ENCODE peak calls at places on chromosomes 3 and 15, in ten cellular contexts. B is nephron progenitor cell; M is stomach; C is WERI-Rb-1; F is HFF-Myc; O is CD8-positive, alpha-beta T cell; S is progenitor cell of endocrine pancreas; Z is CD4-positive, alpha-beta T cell; T is AG10803; X is GM13976. I is an unnamed sample.

GRCh38 chr3:59809016-59809415 is 759.2 kb upstream of the CFAP20DC start:
- DNase-seq in O (no peak), X (no peak), C (peak; percentile 39), B (no peak), M (no peak), F (peak; percentile 51), Z (no peak), S (no peak), T (peak; percentile 67), I (no peak)

GRCh38 chr3:143975549-143976152 is 4.0 kb downstream of the DIPK2A start:
- DNase-seq in O (no peak), S (no peak), T (peak; percentile 65), M (no peak), F (no peak), X (no peak), Z (no peak), B (no peak), C (no peak), I (peak; percentile 16)

GRCh38 chr3:150740733-150741496 is 22.1 kb downstream of the SIAH2 start:
- DNase-seq in O (no peak), X (no peak), T (no peak), B (no peak), M (no peak), Z (no peak), S (no peak), C (no peak), F (no peak), I (no peak)

GRCh38 chr15:84081391-84082168 is 154.0 kb upstream of the GOLGA6L4 start:
- DNase-seq in X (no peak), S (no peak), T (no peak), O (no peak), F (no peak), B (no peak), M (no peak), Z (no peak), C (no peak), I (no peak)

GRCh38 chr3:42376397-42376798 is 34.0 kb downstream of the LYZL4 start:
- DNase-seq in Z (no peak), C (no peak), B (no peak), T (peak; percentile 50), M (no peak), F (peak; percentile 81), S (no peak), O (peak; percentile 19), X (no peak), I (no peak)

GRCh38 chr15:72800819-72801481 is 17.4 kb upstream of the ADPGK start:
- DNase-seq in Z (no peak), M (no peak), X (no peak), O (no peak), T (peak; percentile 40), C (no peak), F (no peak), S (no peak), B (no peak), I (no peak)

GRCh38 chr15:47674576-47675232 is 42.6 kb upstream of the SEMA6D start:
- DNase-seq in Z (no peak), O (no peak), X (no peak), T (no peak), B (no peak), M (no peak), S (no peak), F (no peak), C (peak; percentile 44), I (no peak)

GRCh38 chr3:23659274-23659673 is 146.5 kb upstream of the UBE2E1 start:
- DNase-seq in T (no peak), B (no peak), Z (no peak), O (no peak), M (no peak), X (peak; percentile 39), F (no peak), C (no peak), S (no peak), I (no peak)

GRCh38 chr15:56442354-56442753 is 22.6 kb downstream of the MNS1 start:
- DNase-seq in B (no peak), M (no peak), C (no peak), Z (no peak), S (no peak), O (no peak), X (no peak), T (no peak), F (no peak), I (no peak)

GRCh38 chr3:172346161-172346560 is 102.1 kb downstream of the GHSR start:
- DNase-seq in M (no peak), B (no peak), C (no peak), O (no peak), X (no peak), Z (no peak), S (no peak), T (no peak), F (no peak), I (no peak)

GRCh38 chr15:101348643-101349496 is 53.8 kb upstream of the SNRPA1 start:
- DNase-seq in S (no peak), O (no peak), X (no peak), F (no peak), T (no peak), C (no peak), B (no peak), Z (no peak), M (peak; percentile 88), I (no peak)

GRCh38 chr3:9778518-9779129 is 8.9 kb upstream of the CAMK1 start:
- DNase-seq in X (no peak), T (peak; percentile 55), C (no peak), Z (no peak), M (no peak), O (no peak), B (no peak), S (no peak), F (no peak), I (no peak)

DNA sequence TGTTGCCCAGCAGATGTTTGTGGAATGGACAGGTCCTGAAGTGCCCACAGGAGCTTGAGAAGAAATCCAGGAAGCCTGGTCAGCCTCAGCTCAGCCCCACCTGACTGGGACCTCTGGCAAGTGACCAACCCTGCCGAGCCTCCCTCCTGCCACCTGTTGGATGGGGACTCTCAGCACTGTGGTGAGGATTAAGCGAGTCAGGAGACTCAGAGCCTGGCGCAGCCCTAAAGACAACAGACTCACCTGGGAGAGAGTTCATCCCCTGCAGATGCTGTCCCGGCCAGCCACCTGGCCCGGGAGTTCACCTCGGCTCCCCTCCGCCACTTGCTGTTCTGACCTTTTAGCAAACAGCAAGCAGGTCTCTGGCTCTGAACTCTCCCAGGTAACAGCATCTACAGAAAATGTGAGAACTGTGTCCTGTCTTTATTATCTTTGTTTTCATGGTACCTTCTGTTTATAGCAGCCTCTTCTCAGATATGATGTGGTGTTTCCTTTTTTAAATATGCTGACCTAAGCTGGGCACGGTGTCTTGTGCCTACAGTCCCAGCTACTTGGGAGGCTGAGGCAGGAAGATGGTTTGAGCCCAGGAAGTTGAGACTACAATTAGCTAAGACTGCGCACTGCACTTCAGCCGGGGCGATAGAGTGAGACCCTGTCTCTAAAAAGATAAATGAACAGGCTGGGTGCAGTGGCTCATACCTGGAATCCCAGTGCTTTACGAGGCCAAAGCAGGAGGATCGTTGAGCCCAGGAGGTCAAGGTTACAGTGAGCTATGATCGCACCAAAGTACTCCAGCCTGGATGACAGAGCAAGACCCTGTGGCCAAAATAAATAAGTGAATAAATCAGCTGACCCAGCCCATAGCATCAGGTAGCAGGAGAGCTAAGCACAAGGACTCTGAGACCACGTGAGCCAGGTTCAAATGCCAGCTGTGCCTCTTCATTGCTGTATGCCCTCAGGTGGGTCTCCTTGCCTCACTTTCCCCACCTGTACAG is 32.4 kb upstream of the SLC6A6 start:
- DNase-seq in X (no peak), F (no peak), M (peak; percentile 87), Z (no peak), C (peak; percentile 92), S (no peak), B (no peak), T (no peak), O (no peak), I (no peak)
- TF ChIP-seq CTCF in X (no peak), F (no peak), M (no peak), Z (no peak), C (peak; percentile 69), S (peak; percentile 42), B (no peak), T (no peak), O (no peak), I (no peak)

GRCh38 chr3:57112206-57112605 is 51.7 kb downstream of the SPATA12 start:
- DNase-seq in F (no peak), B (peak; percentile 22), C (no peak), O (no peak), T (no peak), M (no peak), X (peak; percentile 36), Z (no peak), S (no peak), I (no peak)
- TF ChIP-seq CTCF in F (peak; percentile 30), B (peak; percentile 23), C (peak; percentile 28), O (no peak), T (peak; percentile 21), M (no peak), X (peak; percentile 10), Z (no peak), S (peak; percentile 30), I (peak; percentile 19)

GRCh38 chr3:84223512-84223911 is 735.3 kb upstream of the CADM2 start:
- DNase-seq in F (no peak), M (no peak), Z (no peak), C (no peak), T (no peak), O (no peak), B (no peak), S (no peak), X (no peak), I (no peak)
- TF ChIP-seq CTCF in F (no peak), M (no peak), Z (no peak), C (no peak), T (no peak), O (no peak), B (no peak), S (no peak), X (no peak), I (no peak)

DNA sequence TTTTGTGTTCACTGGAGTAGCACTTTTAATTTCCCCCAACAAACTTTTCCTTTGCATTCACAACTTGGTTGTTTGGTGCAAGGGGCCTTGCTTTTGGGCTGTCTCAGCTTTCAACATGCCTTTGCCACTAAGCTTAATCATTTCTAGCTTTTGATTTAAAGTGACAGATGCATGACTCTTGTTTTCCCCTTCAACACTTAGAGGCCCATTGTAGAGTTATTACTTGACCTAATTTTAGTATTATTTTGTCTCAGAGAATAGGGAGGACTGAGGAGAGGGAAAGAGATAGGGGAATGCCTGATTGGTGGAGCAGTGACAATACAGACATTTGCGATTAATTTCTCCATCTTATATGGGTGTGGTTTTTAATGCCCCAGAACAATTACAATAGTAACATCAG is 340.1 kb upstream of the MANF start:
- DNase-seq in B (no peak), O (no peak), S (no peak), Z (no peak), T (no peak), M (no peak), X (no peak), C (no peak), F (no peak), I (no peak)
- TF ChIP-seq CTCF in B (no peak), O (no peak), S (no peak), Z (no peak), T (no peak), M (no peak), X (no peak), C (no peak), F (no peak), I (no peak)

DNA sequence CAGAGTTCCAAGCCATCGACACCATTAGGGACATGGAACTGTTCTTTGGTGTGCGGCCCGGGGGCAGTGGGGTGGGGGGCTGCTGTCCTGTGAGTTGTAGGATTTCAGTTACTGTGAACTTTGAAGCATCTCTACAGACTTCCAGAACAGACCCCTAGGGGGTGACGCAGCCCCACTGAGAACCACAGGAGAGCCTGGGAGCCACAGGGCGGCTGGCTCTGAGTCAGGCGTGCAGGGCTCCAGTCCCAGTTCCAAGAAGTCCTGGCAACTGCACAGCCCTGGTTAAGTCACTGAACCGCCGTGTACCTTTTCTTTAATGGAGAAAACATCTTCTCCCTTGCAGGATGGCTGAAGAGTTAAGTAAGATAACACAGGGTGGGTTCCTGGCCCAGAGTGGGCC is 23.5 kb upstream of the LRTM1 start:
- DNase-seq in T (peak; percentile 93), F (peak; percentile 63), O (no peak), C (peak; percentile 70), M (peak; percentile 37), S (peak; percentile 47), Z (no peak), B (peak; percentile 72), X (no peak), I (peak; percentile 78)
- TF ChIP-seq CTCF in T (peak; percentile 85), F (peak; percentile 86), O (no peak), C (peak; percentile 77), M (no peak), S (peak; percentile 74), Z (no peak), B (peak; percentile 73), X (no peak), I (peak; percentile 26)

I was measured in testis.